ENCODE peak calls at places on chromosomes 4 and X, in six cellular contexts. E is neural progenitor cell, L is HCT116, Z is astrocyte, T is GM23248, C is HepG2. P is an unnamed sample.

GRCh38 chrX:23369037-23369436 is 34.4 kb downstream of the PTCHD1 start:
- DNase-seq in E (no peak), L (no peak), Z (no peak), T (no peak), C (no peak), P (no peak)

GRCh38 chr4:128859887-128860774 is 50.6 kb downstream of the JADE1 start:
- DNase-seq in E (peak), L (no peak), Z (peak), T (peak), C (no peak), P (no peak)

GRCh38 chr4:106353786-106354185 is 14.8 kb downstream of the GIMD1 start:
- DNase-seq in E (no peak), L (no peak), Z (no peak), T (peak), C (no peak), P (no peak)

GRCh38 chr4:152591361-152591760 is 55.5 kb upstream of the FBXW7 start:
- DNase-seq in E (peak), L (no peak), Z (peak), T (peak), C (no peak), P (peak)

GRCh38 chr4:174764105-174764729 is 64.8 kb downstream of the GLRA3 start:
- DNase-seq in E (peak), L (peak), Z (peak), T (peak), C (peak), P (peak)

GRCh38 chr4:161573836-161574235 is 590.0 kb downstream of the FSTL5 start:
- DNase-seq in E (no peak), L (no peak), Z (peak), T (no peak), C (no peak), P (no peak)

GRCh38 chrX:107324493-107325310 is 118.3 kb downstream of the DNAAF6 start:
- DNase-seq in E (peak), L (no peak), Z (peak), T (peak), C (no peak), P (peak)

GRCh38 chrX:37348237-37349130 is 680 bp upstream of the PRRG1 start:
- DNase-seq in E (no peak), L (no peak), Z (peak), T (peak), C (no peak), P (no peak)

GRCh38 chr4:125703443-125703842 is 388.7 kb downstream of the FAT4 start:
- DNase-seq in E (no peak), L (no peak), Z (peak), T (peak), C (no peak), P (peak)

GRCh38 chr4:69546121-69546520 is 50.4 kb upstream of the UGT2B4 start:
- DNase-seq in E (no peak), L (no peak), Z (peak), T (no peak), C (no peak), P (no peak)

GRCh38 chrX:85111347-85111746 is 107.7 kb downstream of the APOOL start:
- DNase-seq in E (no peak), L (no peak), Z (no peak), T (peak), C (no peak), P (peak)

GRCh38 chr4:2135083-2135482 is 76.0 kb downstream of the NAT8L start:
- DNase-seq in E (no peak), L (no peak), Z (peak), T (peak), C (no peak), P (peak)

GRCh38 chr4:1810765-1811164 is 17.7 kb downstream of the FGFR3 start:
- DNase-seq in E (no peak), L (no peak), Z (no peak), T (no peak), C (no peak), P (no peak)

GRCh38 chrX:2463973-2464676 is 36.7 kb downstream of the DHRSX start:
- DNase-seq in E (peak), L (peak), Z (peak), T (no peak), C (no peak), P (peak)

GRCh38 chrX:14864626-14865025 is 8.2 kb downstream of the FANCB start:
- DNase-seq in E (no peak), L (no peak), Z (peak), T (peak), C (no peak), P (no peak)

GRCh38 chr4:52889354-52889753 is 27.2 kb downstream of the RASL11B start:
- DNase-seq in E (no peak), L (no peak), Z (no peak), T (no peak), C (no peak), P (no peak)

GRCh38 chr4:154317600-154317999 is 174.0 kb downstream of the DCHS2 start:
- DNase-seq in E (no peak), L (no peak), Z (no peak), T (no peak), C (no peak), P (no peak)
- TF ChIP-seq EZH2 in E (no peak), L (no peak), Z (no peak), T (no peak), C (no peak), P (no peak)

GRCh38 chrX:100409316-100410082 is 574 bp downstream of the PCDH19 start:
- DNase-seq in E (peak), L (no peak), Z (no peak), T (no peak), C (no peak), P (no peak)

GRCh38 chrX:100407147-100407783 is 2.8 kb downstream of the PCDH19 start:
- DNase-seq in E (no peak), L (no peak), Z (no peak), T (no peak), C (no peak), P (no peak)

GRCh38 chrX:100410083-100410590 is at the start of gene PCDH19:
- DNase-seq in E (peak), L (no peak), Z (peak), T (peak), C (no peak), P (peak)

GRCh38 chrX:100407784-100408642 is 2.1 kb downstream of the PCDH19 start:
- DNase-seq in E (peak), L (no peak), Z (no peak), T (no peak), C (no peak), P (no peak)

GRCh38 chrX:100408643-100409315 is 1.3 kb downstream of the PCDH19 start:
- DNase-seq in E (peak), L (no peak), Z (no peak), T (no peak), C (no peak), P (no peak)
- TF ChIP-seq EZH2 in E (peak), L (no peak), Z (no peak), T (no peak), C (no peak), P (peak)

GRCh38 chr4:182143822-182144620 is 99.2 kb upstream of the TENM3 start:
- DNase-seq in E (peak), L (no peak), Z (peak), T (peak), C (no peak), P (peak)

GRCh38 chr4:182143086-182143821 is 99.9 kb upstream of the TENM3 start:
- DNase-seq in E (peak), L (no peak), Z (peak), T (peak), C (no peak), P (no peak)

GRCh38 chr4:182147391-182147790 is 95.8 kb upstream of the TENM3 start:
- DNase-seq in E (no peak), L (no peak), Z (no peak), T (no peak), C (no peak), P (no peak)

GRCh38 chr4:182144621-182145359 is 98.4 kb upstream of the TENM3 start:
- DNase-seq in E (peak), L (no peak), Z (no peak), T (peak), C (no peak), P (peak)

DNA sequence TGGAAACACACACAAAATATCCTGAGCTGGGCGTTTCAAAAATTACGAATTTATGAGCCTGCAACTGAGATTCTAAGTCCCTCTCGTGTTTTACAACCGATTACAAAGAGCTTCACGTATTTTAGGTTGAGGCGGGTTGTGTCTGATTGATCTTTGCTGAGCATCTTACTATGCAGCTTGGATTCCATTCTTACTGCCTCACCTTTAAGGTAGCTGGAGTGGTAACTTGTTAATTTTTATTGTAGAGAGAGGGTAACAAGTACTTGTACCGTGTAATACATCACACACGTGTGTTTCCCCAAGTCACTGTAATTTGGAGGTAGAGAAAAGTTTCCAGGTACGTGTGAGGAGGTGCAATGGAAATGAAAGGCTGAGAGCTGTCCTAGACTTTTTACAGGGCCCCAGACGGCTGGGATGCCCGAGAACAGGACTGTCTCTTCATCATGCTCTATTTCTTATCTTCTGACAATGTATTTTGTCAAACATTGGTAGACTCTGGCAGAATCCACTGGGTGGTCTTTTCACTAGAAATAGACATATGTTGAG is 97.8 kb upstream of the TENM3 start:
- DNase-seq in E (peak), L (no peak), Z (peak), T (peak), C (no peak), P (no peak)
- TF ChIP-seq EZH2 in E (no peak), L (no peak), Z (no peak), T (no peak), C (peak), P (no peak)

GRCh38 chrX:129932792-129933321 is 26.9 kb downstream of the UTP14A start:
- DNase-seq in E (peak), L (no peak), Z (no peak), T (peak), C (no peak), P (peak)
- TF ChIP-seq EZH2 in E (no peak), L (no peak), Z (no peak), T (no peak), C (no peak), P (no peak)

DNA sequence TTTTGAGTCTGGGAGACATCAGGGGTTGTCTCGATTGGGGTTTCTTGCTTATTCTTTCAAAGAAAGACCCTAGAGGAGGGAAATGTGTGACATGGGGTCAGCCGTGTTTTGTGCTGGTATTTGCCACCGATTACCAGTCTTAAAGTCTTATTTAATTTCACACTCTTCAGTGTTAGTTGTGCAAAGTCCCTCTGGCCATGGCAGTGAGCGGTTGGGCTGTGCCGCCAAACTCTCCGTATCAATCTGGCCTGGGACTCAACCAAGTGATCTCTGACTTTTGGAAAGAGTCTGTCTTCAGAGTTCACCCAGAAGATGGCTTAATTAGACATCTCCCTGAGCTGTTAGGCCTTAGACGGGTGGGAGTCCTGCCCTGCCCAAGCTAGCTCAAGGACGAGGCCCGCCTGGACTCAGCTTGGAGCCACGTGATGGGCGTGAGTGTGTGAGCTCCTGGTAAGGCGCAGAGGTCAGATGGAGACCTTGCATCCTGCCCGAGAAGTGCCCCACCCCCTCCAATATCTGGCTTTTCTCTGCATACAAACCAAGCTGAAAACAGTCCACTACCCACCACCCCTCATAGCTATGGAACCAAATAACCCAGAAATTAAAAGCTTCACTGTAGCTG is 3.8 kb upstream of the PITX2 start:
- DNase-seq in E (no peak), L (no peak), Z (no peak), T (no peak), C (no peak), P (no peak)
- TF ChIP-seq EZH2 in E (no peak), L (no peak), Z (no peak), T (no peak), C (no peak), P (no peak)

GRCh38 chr4:48991357-48991756 is 5.3 kb downstream of the CWH43 start:
- DNase-seq in E (no peak), L (no peak), Z (no peak), T (no peak), C (no peak), P (no peak)

GRCh38 chr4:48986654-48987164 is 634 bp downstream of the CWH43 start:
- DNase-seq in E (no peak), L (no peak), Z (no peak), T (no peak), C (no peak), P (no peak)

GRCh38 chr4:48985602-48985975 is 486 bp upstream of the CWH43 start:
- DNase-seq in E (no peak), L (no peak), Z (no peak), T (no peak), C (no peak), P (no peak)

GRCh38 chr4:48989461-48990203 is 3.6 kb downstream of the CWH43 start:
- DNase-seq in E (no peak), L (no peak), Z (no peak), T (no peak), C (no peak), P (no peak)

DNA sequence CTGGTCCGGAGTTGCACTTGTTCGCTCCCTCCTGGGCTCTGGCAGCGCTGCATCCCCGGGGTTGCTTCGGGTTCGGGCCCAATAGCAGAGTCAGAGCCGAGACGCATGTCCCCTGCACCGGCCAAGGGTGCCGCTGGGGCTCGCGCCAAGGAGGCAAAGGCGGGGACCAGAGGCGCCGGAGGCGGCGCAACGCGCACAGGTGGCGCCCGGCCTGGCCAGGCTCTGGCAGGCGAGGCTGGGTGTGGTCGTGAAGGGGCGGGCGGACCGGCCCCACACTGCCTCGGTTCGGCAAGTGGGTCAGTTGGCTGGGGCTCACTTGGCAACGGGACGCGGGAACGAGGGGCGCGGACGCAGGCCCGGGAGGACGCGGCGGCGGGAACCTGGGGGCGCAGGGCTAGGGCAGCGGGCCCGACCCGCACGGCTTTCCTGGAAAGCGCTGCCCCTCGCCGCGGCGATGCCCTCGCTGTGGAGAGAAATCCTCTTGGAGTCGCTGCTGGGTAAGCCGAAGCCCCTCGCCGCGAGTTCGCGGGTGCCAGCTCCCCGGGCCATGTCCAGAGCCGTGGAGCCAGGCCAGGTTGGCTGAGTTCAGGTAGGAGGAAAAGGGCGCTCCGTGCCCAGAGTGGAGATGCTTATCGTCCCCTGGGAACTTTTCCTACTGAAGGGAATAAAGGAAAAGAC is at the start of gene CWH43:
- DNase-seq in E (peak), L (no peak), Z (no peak), T (no peak), C (no peak), P (no peak)
- TF ChIP-seq EZH2 in E (peak), L (no peak), Z (peak), T (no peak), C (no peak), P (peak)

DNA sequence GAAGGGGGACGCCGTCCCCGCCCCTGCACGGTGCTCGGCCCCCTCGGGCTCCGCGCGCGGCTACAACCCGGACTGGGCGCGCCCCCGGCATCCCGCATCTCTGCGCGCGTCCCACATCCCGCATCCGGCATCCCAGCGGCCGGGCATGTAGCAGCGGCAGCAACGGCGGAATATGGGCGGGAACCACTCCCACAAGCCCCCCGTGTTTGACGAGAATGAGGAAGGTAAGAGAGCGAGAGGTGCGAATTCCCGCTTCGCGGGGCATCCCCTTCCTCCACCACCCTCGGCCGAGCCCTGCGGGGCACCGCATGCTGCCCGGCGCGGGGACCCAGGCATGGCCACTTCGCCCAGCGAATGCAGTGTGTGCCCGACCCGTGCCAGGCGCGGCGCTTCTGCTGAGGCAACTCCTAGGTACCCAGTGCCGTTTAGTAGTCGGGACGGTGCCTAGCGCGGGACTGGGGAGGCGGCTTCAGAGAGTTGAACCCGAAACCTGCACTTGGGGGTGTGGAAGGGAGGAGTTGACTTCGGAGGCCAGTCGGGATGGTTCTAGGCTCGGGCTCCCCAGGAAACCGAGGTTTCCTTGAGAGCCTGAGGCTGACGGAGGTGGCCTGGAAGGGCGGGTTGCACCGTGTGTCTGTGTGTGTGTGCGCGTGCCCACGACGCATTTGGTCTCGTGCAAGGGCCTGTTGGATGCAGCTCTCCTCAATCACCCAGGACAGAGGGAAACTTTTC is 578 bp downstream of the STK32B start:
- DNase-seq in E (peak), L (no peak), Z (peak), T (peak), C (no peak), P (peak)
- TF ChIP-seq EZH2 in E (peak), L (no peak), Z (no peak), T (no peak), C (no peak), P (no peak)

DNA sequence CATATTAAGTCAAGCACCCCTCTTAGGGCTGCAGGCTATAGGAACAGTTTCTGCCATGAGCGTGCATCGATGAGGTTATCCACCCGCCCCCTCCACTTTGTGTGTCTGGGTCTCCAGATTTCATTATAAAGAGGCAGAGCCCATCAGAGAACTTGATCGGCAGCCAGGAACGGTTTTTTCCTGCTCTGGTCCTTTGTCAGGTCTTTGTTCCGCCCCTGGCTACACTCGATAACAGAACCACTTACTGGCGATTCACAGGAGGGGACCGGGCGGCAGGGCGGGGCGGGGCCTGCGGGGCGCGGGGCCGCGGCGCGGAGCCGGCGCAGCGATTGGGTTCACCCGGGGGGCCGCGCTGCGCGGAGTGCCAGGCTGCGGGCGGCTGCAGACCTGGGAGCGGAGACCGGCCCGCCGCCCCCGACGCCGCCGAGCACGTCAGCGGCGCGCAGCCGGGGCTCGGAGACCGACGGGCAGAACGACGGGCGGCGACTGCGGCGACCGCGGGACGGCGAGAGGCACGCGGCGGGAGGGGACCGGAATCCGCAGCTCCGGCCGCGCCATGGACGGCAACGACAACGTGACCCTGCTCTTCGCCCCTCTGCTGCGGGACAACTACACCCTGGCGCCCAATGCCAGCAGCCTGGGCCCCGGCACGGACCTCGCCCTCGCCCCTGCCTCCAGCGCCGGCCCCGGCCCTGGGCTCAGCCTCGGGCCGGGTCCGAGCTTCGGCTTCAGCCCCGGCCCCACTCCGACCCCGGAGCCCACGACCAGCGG is at the start of gene SLC10A4:
- DNase-seq in E (peak), L (no peak), Z (no peak), T (peak), C (no peak), P (peak)
- TF ChIP-seq EZH2 in E (no peak), L (no peak), Z (no peak), T (peak), C (no peak), P (no peak)

GRCh38 chr4:61202638-61203495 is 2.7 kb downstream of the ADGRL3 start:
- DNase-seq in E (peak), L (no peak), Z (no peak), T (no peak), C (no peak), P (no peak)
- TF ChIP-seq EZH2 in E (no peak), L (no peak), Z (peak), T (no peak), C (peak), P (no peak)

P was measured in A673.